ENCODE peak calls at places on chromosomes 7 and 10, in four cellular contexts. E is tibial artery, H is A673, Z is fibroblast of lung. R is an unnamed sample. For H3K9me3, the result is how much of the 10 kb centered on the place peaks cover.

GRCh38 chr10:122152544-122152943 is 118.6 kb upstream of the BTBD16 start:
- DNase-seq in E (peak), H (no peak), Z (peak), R (peak)

GRCh38 chr10:77909755-77910375 is 16.7 kb downstream of the DLG5 start:
- DNase-seq in E (no peak), H (no peak), Z (peak), R (peak)

GRCh38 chr10:24722676-24723385 is 856 bp downstream of the ARHGAP21 start:
- DNase-seq in E (peak), H (peak), Z (peak), R (no peak)

GRCh38 chr7:74059681-74060588 is 23.7 kb upstream of the LIMK1 start:
- DNase-seq in E (peak), H (no peak), Z (no peak), R (no peak)

GRCh38 chr10:775245-776075 is 86.0 kb upstream of the DIP2C start:
- DNase-seq in E (peak), H (peak), Z (no peak), R (peak)

GRCh38 chr10:112024079-112024478 is 159.5 kb downstream of the GPAM start:
- DNase-seq in E (no peak), H (no peak), Z (no peak), R (no peak)

GRCh38 chr10:33095867-33096479 is 137.9 kb upstream of the ITGB1 start:
- DNase-seq in E (no peak), H (no peak), Z (no peak), R (no peak)

GRCh38 chr10:7300327-7300726 is 110.5 kb downstream of the SFMBT2 start:
- DNase-seq in E (no peak), H (no peak), Z (peak), R (no peak)

GRCh38 chr7:32025381-32026075 is 44.7 kb downstream of the PDE1C start:
- DNase-seq in E (no peak), H (no peak), Z (no peak), R (no peak)

GRCh38 chr7:12294701-12295100 is 83.6 kb downstream of the TMEM106B start:
- DNase-seq in E (no peak), H (no peak), Z (no peak), R (no peak)

GRCh38 chr7:154339169-154339568 is 287.0 kb downstream of the DPP6 start:
- DNase-seq in E (no peak), H (no peak), Z (no peak), R (no peak)

GRCh38 chr7:113394856-113395255 is 276.5 kb upstream of the SMIM30 start:
- DNase-seq in E (no peak), H (peak), Z (no peak), R (no peak)

GRCh38 chr10:124588736-124589451 is 127.3 kb downstream of the LHPP start:
- DNase-seq in E (peak), H (no peak), Z (peak), R (peak)

GRCh38 chr7:121961491-121961890 is 88.5 kb downstream of the PTPRZ1 start:
- DNase-seq in E (no peak), H (no peak), Z (no peak), R (no peak)

GRCh38 chr10:131099028-131099427 is 212.5 kb downstream of the TCERG1L start:
- DNase-seq in E (no peak), H (no peak), Z (no peak), R (no peak)

GRCh38 chr10:12041766-12042408 is 722 bp downstream of the UPF2 start:
- DNase-seq in E (no peak), H (peak), Z (peak), R (no peak)

GRCh38 chr10:70376436-70377378 is 5.7 kb downstream of the LRRC20 start:
- DNase-seq in E (no peak), H (no peak), Z (no peak), R (no peak)

GRCh38 chr10:103493362-103493871 is at the start of gene NEURL1:
- DNase-seq in E (no peak), H (peak), Z (no peak), R (no peak)

GRCh38 chr10:102266670-102267069 is 21.3 kb downstream of the GBF1 start:
- DNase-seq in E (no peak), H (no peak), Z (no peak), R (no peak)

GRCh38 chr7:30750574-30751256 is 1.2 kb upstream of the INMT start:
- DNase-seq in E (peak), H (no peak), Z (peak), R (peak)

GRCh38 chr10:8065651-8066050 is 11.2 kb downstream of the GATA3 start:
- DNase-seq in E (no peak), H (no peak), Z (no peak), R (no peak)

GRCh38 chr7:53604201-53604600 is 568.8 kb downstream of the POM121L12 start:
- DNase-seq in E (no peak), H (no peak), Z (no peak), R (no peak)

GRCh38 chr10:125531470-125531869 is 151.5 kb downstream of the TEX36 start:
- DNase-seq in E (no peak), H (no peak), Z (no peak), R (no peak)

GRCh38 chr10:3426190-3426845 is 253.7 kb upstream of the PITRM1 start:
- DNase-seq in E (no peak), H (peak), Z (peak), R (peak)

GRCh38 chr10:122343936-122344335 is 30.6 kb upstream of the PLEKHA1 start:
- DNase-seq in E (no peak), H (no peak), Z (no peak), R (no peak)

GRCh38 chr10:43032613-43033012 is 44.3 kb upstream of the RET start:
- DNase-seq in E (no peak), H (no peak), Z (no peak), R (no peak)
- H3K9me3 ChIP-seq in E (under half), H (under half), Z (under half), R (under half)

GRCh38 chr7:102313997-102314780 is 27.5 kb downstream of the SH2B2 start:
- DNase-seq in E (no peak), H (no peak), Z (no peak), R (no peak)
- TF ChIP-seq CTCF in E (no peak), H (no peak), Z (no peak), R (no peak)

GRCh38 chr7:63042730-63043511 is 955.7 kb upstream of the ZNF722 start:
- DNase-seq in E (no peak), H (no peak), Z (no peak), R (no peak)

GRCh38 chr7:63040336-63040735 is 958.3 kb upstream of the ZNF722 start:
- DNase-seq in E (no peak), H (no peak), Z (no peak), R (no peak)

GRCh38 chr7:63040966-63041610 is 957.6 kb upstream of the ZNF722 start:
- DNase-seq in E (no peak), H (no peak), Z (no peak), R (no peak)

GRCh38 chr7:63039882-63040281 is 958.8 kb upstream of the ZNF722 start:
- DNase-seq in E (no peak), H (no peak), Z (no peak), R (no peak)

GRCh38 chr7:63041786-63042185 is 956.9 kb upstream of the ZNF722 start:
- DNase-seq in E (no peak), H (no peak), Z (no peak), R (no peak)
- H3K9me3 ChIP-seq in E (under half), H (under half), Z (under half), R (under half)

DNA sequence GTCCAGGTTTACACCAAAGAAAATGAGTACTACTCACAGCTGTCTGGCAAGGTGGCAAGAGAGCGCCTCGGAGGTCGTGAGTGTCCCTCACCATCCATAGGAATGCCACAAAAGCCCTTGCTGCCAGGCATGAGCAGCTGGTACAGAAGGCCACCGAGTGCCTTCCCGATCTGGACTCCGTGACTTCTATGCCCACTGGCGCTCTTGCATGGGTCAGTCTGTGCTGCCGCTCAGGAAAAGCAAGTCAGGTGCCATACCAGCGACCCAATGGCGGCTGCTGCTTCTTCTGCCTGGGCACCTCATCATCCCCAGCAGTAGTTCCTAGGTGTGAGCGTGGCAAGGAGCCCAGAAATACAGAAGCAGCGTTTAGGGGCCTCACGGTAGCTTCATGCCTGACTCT is 11.7 kb downstream of the TBXAS1 start:
- DNase-seq in E (no peak), H (no peak), Z (no peak), R (peak)
- TF ChIP-seq CTCF in E (no peak), H (no peak), Z (no peak), R (no peak)